ENCODE peak calls at places on chromosomes 6 and 20, in six cellular contexts. One of them, this sample, is unnamed.

GRCh38 chr6:17865243-17865642 is 122.2 kb downstream of the KIF13A start:
- DNase-seq in fibroblast of lung: peak; percentile 60
- DNase-seq in ascending aorta: no peak
- DNase-seq in body of pancreas: peak; percentile 18
- DNase-seq in GM23338: no peak
- DNase-seq in hepatocyte: peak; percentile 35
- DNase-seq in this sample: peak; percentile 40

GRCh38 chr6:138848461-138848860 is 52.6 kb downstream of the ECT2L start:
- DNase-seq in ascending aorta: no peak
- DNase-seq in hepatocyte: no peak
- DNase-seq in GM23338: no peak
- DNase-seq in fibroblast of lung: no peak
- DNase-seq in body of pancreas: no peak
- DNase-seq in this sample: no peak

GRCh38 chr6:118709859-118710350 is 58.5 kb upstream of the CEP85L start:
- DNase-seq in body of pancreas: no peak
- DNase-seq in fibroblast of lung: peak; percentile 95
- DNase-seq in hepatocyte: no peak
- DNase-seq in GM23338: peak; percentile 15
- DNase-seq in ascending aorta: peak; percentile 11
- DNase-seq in this sample: no peak

GRCh38 chr6:153947817-153948447 is 91.1 kb upstream of the OPRM1 start:
- DNase-seq in GM23338: peak; percentile 72
- DNase-seq in ascending aorta: no peak
- DNase-seq in body of pancreas: peak; percentile 29
- DNase-seq in fibroblast of lung: no peak
- DNase-seq in hepatocyte: peak; percentile 60
- DNase-seq in this sample: peak; percentile 55

GRCh38 chr6:38404355-38404754 is 235.4 kb downstream of the BTBD9 start:
- DNase-seq in GM23338: no peak
- DNase-seq in hepatocyte: no peak
- DNase-seq in body of pancreas: no peak
- DNase-seq in fibroblast of lung: peak; percentile 18
- DNase-seq in ascending aorta: no peak
- DNase-seq in this sample: no peak

GRCh38 chr6:42460892-42461291 is 9.2 kb upstream of the TRERF1 start:
- DNase-seq in ascending aorta: no peak
- DNase-seq in hepatocyte: no peak
- DNase-seq in fibroblast of lung: peak; percentile 54
- DNase-seq in body of pancreas: no peak
- DNase-seq in GM23338: no peak
- DNase-seq in this sample: no peak

GRCh38 chr20:52585333-52585732 is 386.8 kb upstream of the TSHZ2 start:
- DNase-seq in hepatocyte: no peak
- DNase-seq in GM23338: no peak
- DNase-seq in ascending aorta: no peak
- DNase-seq in body of pancreas: no peak
- DNase-seq in fibroblast of lung: no peak
- DNase-seq in this sample: no peak

GRCh38 chr6:44453146-44453545 is 65.6 kb downstream of the CDC5L start:
- DNase-seq in ascending aorta: no peak
- DNase-seq in body of pancreas: no peak
- DNase-seq in fibroblast of lung: no peak
- DNase-seq in hepatocyte: no peak
- DNase-seq in GM23338: no peak
- DNase-seq in this sample: no peak

GRCh38 chr6:17703256-17703694 is 3.5 kb downstream of the NUP153 start:
- DNase-seq in fibroblast of lung: peak; percentile 83
- DNase-seq in GM23338: no peak
- DNase-seq in ascending aorta: no peak
- DNase-seq in hepatocyte: peak; percentile 47
- DNase-seq in body of pancreas: no peak
- DNase-seq in this sample: no peak

GRCh38 chr6:18447552-18447951 is 60.4 kb downstream of the RNF144B start:
- DNase-seq in body of pancreas: no peak
- DNase-seq in ascending aorta: no peak
- DNase-seq in hepatocyte: no peak
- DNase-seq in fibroblast of lung: no peak
- DNase-seq in GM23338: no peak
- DNase-seq in this sample: no peak

GRCh38 chr6:100454571-100455229 is 10.0 kb downstream of the SIM1 start:
- DNase-seq in GM23338: peak; percentile 80
- DNase-seq in hepatocyte: no peak
- DNase-seq in fibroblast of lung: no peak
- DNase-seq in body of pancreas: no peak
- DNase-seq in ascending aorta: no peak
- DNase-seq in this sample: no peak

GRCh38 chr6:40425192-40425919 is 161.8 kb downstream of the LRFN2 start:
- DNase-seq in GM23338: no peak
- DNase-seq in body of pancreas: no peak
- DNase-seq in fibroblast of lung: no peak
- DNase-seq in hepatocyte: peak; percentile 29
- DNase-seq in ascending aorta: no peak
- DNase-seq in this sample: no peak

GRCh38 chr20:44069203-44069931 is 117.6 kb downstream of the JPH2 start:
- DNase-seq in body of pancreas: no peak
- DNase-seq in fibroblast of lung: no peak
- DNase-seq in GM23338: no peak
- DNase-seq in hepatocyte: no peak
- DNase-seq in ascending aorta: no peak
- DNase-seq in this sample: peak; percentile 41

GRCh38 chr6:6006428-6007310 is at the start of gene NRN1:
- DNase-seq in fibroblast of lung: no peak
- DNase-seq in body of pancreas: no peak
- DNase-seq in ascending aorta: no peak
- DNase-seq in GM23338: peak; percentile 48
- DNase-seq in hepatocyte: no peak
- DNase-seq in this sample: no peak

GRCh38 chr20:63423751-63424150 is 48.7 kb downstream of the KCNQ2 start:
- DNase-seq in hepatocyte: no peak
- DNase-seq in GM23338: no peak
- DNase-seq in fibroblast of lung: no peak
- DNase-seq in body of pancreas: no peak
- DNase-seq in ascending aorta: no peak
- DNase-seq in this sample: no peak

GRCh38 chr6:52297433-52297832 is 12.9 kb upstream of the MCM3 start:
- DNase-seq in body of pancreas: no peak
- DNase-seq in hepatocyte: no peak
- DNase-seq in fibroblast of lung: peak; percentile 9
- DNase-seq in GM23338: no peak
- DNase-seq in ascending aorta: no peak
- DNase-seq in this sample: no peak

GRCh38 chr6:140546640-140547039 is 1172.2 kb upstream of the CITED2 start:
- DNase-seq in hepatocyte: no peak
- DNase-seq in ascending aorta: no peak
- DNase-seq in body of pancreas: no peak
- DNase-seq in GM23338: no peak
- DNase-seq in fibroblast of lung: peak; percentile 77
- DNase-seq in this sample: no peak

GRCh38 chr6:151209071-151209831 is 30.5 kb upstream of the AKAP12 start:
- DNase-seq in fibroblast of lung: peak; percentile 51
- DNase-seq in hepatocyte: peak; percentile 7
- DNase-seq in body of pancreas: no peak
- DNase-seq in GM23338: no peak
- DNase-seq in ascending aorta: no peak
- DNase-seq in this sample: no peak

GRCh38 chr20:3270051-3270450 is 31.1 kb upstream of the SLC4A11 start:
- DNase-seq in hepatocyte: no peak
- DNase-seq in GM23338: no peak
- DNase-seq in body of pancreas: no peak
- DNase-seq in ascending aorta: no peak
- DNase-seq in fibroblast of lung: no peak
- DNase-seq in this sample: no peak

GRCh38 chr6:33278392-33278741 is 1.4 kb downstream of the B3GALT4 start:
- DNase-seq in body of pancreas: no peak
- DNase-seq in fibroblast of lung: no peak
- DNase-seq in ascending aorta: no peak
- DNase-seq in hepatocyte: no peak
- DNase-seq in GM23338: no peak
- DNase-seq in this sample: no peak

GRCh38 chr6:136609878-136610706 is 59.9 kb upstream of the MAP7 start:
- DNase-seq in GM23338: peak; percentile 27
- DNase-seq in body of pancreas: peak; percentile 26
- DNase-seq in hepatocyte: peak; percentile 69
- DNase-seq in fibroblast of lung: peak; percentile 100
- DNase-seq in ascending aorta: peak; percentile 51
- DNase-seq in this sample: no peak

GRCh38 chr6:116884530-116884929 is 7.5 kb downstream of the RFX6 start:
- DNase-seq in fibroblast of lung: no peak
- DNase-seq in GM23338: no peak
- DNase-seq in hepatocyte: no peak
- DNase-seq in ascending aorta: no peak
- DNase-seq in body of pancreas: no peak
- DNase-seq in this sample: no peak

GRCh38 chr20:20664795-20665194 is 47.6 kb downstream of the RALGAPA2 start:
- DNase-seq in ascending aorta: no peak
- DNase-seq in hepatocyte: peak; percentile 36
- DNase-seq in GM23338: peak; percentile 41
- DNase-seq in body of pancreas: no peak
- DNase-seq in fibroblast of lung: peak; percentile 8
- DNase-seq in this sample: peak; percentile 34

GRCh38 chr20:38987777-38988176 is 25.6 kb downstream of the DHX35 start:
- DNase-seq in fibroblast of lung: no peak
- DNase-seq in ascending aorta: no peak
- DNase-seq in body of pancreas: no peak
- DNase-seq in GM23338: peak; percentile 25
- DNase-seq in hepatocyte: no peak
- DNase-seq in this sample: no peak

GRCh38 chr6:37242429-37243052 is 15.0 kb upstream of the TBC1D22B start:
- DNase-seq in ascending aorta: no peak
- DNase-seq in fibroblast of lung: peak; percentile 100
- DNase-seq in hepatocyte: peak; percentile 84
- DNase-seq in body of pancreas: no peak
- DNase-seq in GM23338: no peak
- DNase-seq in this sample: peak; percentile 42

GRCh38 chr6:14682821-14683220 is 563.0 kb upstream of the JARID2 start:
- DNase-seq in hepatocyte: no peak
- DNase-seq in body of pancreas: no peak
- DNase-seq in GM23338: no peak
- DNase-seq in fibroblast of lung: peak; percentile 83
- DNase-seq in ascending aorta: no peak
- DNase-seq in this sample: no peak

GRCh38 chr20:36624068-36624813 is 18.7 kb downstream of the RAB5IF start:
- DNase-seq in GM23338: peak; percentile 56
- DNase-seq in hepatocyte: no peak
- DNase-seq in body of pancreas: peak; percentile 22
- DNase-seq in fibroblast of lung: no peak
- DNase-seq in ascending aorta: no peak
- DNase-seq in this sample: no peak

GRCh38 chr20:49277786-49278035 is 146 bp downstream of the ZNFX1 start:
- DNase-seq in ascending aorta: no peak
- DNase-seq in hepatocyte: no peak
- DNase-seq in fibroblast of lung: no peak
- DNase-seq in GM23338: no peak
- DNase-seq in body of pancreas: no peak
- DNase-seq in this sample: no peak
- H3K4me1 ChIP-seq in ascending aorta: peaks cover 26% of the 10 kb centered on the region
- H3K4me1 ChIP-seq in hepatocyte: peaks cover 36% of the 10 kb centered on the region
- H3K4me1 ChIP-seq in fibroblast of lung: peaks cover 3% of the 10 kb centered on the region
- H3K4me1 ChIP-seq in GM23338: peaks cover 19% of the 10 kb centered on the region
- H3K4me1 ChIP-seq in body of pancreas: peaks cover 51% of the 10 kb centered on the region
- H3K4me1 ChIP-seq in this sample: peaks cover 38% of the 10 kb centered on the region

GRCh38 chr6:26306248-26306647 is 58.8 kb upstream of the BTN3A2 start:
- DNase-seq in ascending aorta: no peak
- DNase-seq in GM23338: no peak
- DNase-seq in body of pancreas: no peak
- DNase-seq in hepatocyte: no peak
- DNase-seq in fibroblast of lung: no peak
- DNase-seq in this sample: no peak

GRCh38 chr6:26305097-26305841 is 59.7 kb upstream of the BTN3A2 start:
- DNase-seq in hepatocyte: peak; percentile 75
- DNase-seq in ascending aorta: no peak
- DNase-seq in body of pancreas: peak; percentile 45
- DNase-seq in GM23338: peak; percentile 80
- DNase-seq in fibroblast of lung: peak; percentile 87
- DNase-seq in this sample: peak; percentile 48

GRCh38 chr6:26301638-26302037 is 63.4 kb upstream of the BTN3A2 start:
- DNase-seq in body of pancreas: no peak
- DNase-seq in GM23338: no peak
- DNase-seq in hepatocyte: no peak
- DNase-seq in ascending aorta: no peak
- DNase-seq in fibroblast of lung: no peak
- DNase-seq in this sample: no peak

GRCh38 chr6:26302941-26303559 is 61.9 kb upstream of the BTN3A2 start:
- DNase-seq in fibroblast of lung: no peak
- DNase-seq in GM23338: no peak
- DNase-seq in body of pancreas: no peak
- DNase-seq in hepatocyte: no peak
- DNase-seq in ascending aorta: no peak
- DNase-seq in this sample: no peak

DNA sequence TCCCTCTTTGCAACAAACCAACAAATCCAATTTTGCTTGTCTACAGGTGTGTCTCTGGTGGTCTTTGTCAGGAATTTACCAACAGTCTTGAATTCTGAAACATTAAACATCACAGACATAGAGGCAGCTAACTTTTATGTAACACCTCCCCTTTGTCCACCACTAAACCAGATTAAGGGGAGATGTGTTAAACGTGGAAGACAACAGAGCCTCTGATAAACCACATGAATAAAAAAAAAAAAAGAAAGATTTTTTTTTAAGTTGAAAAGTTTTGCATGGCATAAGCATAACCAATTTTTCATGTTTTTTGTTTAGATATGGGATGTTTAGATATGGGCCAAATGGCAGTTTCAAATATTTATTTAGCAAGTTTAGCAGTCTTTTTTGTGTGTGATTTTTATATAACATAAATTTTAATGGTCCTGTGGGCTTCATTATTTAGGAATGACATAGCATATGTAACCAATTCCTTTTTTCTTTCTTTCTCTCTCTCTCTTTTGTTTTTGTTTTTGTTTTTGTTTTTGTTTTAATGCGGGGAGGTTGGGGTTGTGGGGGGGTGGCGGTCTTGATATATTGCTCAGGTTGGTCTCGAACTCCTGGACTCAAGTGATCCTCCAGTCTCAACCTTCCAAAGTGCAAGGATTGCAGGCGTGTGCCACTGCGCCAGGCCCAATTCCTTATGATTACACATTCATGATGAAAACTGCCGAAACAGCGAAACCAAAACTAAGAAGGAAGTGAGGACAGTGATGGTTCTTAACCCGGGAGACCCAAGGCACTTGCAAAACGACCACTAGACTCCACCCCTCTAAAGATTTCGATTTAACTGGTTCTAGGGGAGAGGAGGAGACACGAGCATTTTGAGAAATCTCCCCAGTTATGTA is 60.5 kb upstream of the BTN3A2 start:
- DNase-seq in hepatocyte: peak; percentile 65
- DNase-seq in ascending aorta: no peak
- DNase-seq in fibroblast of lung: peak; percentile 56
- DNase-seq in body of pancreas: no peak
- DNase-seq in GM23338: peak; percentile 60
- DNase-seq in this sample: no peak
- H3K4me3 ChIP-seq in hepatocyte: peak overlapping the region; percentile 46
- H3K4me3 ChIP-seq in ascending aorta: peak overlapping the region; percentile 32
- H3K4me3 ChIP-seq in fibroblast of lung: peak overlapping the region; percentile 64
- H3K4me3 ChIP-seq in body of pancreas: no peak overlapping the region
- H3K4me3 ChIP-seq in GM23338: peak overlapping the region; percentile 64
- H3K4me3 ChIP-seq in this sample: no peak overlapping the region

GRCh38 chr6:107114872-107115694 is at the start of gene BEND3:
- DNase-seq in GM23338: peak; percentile 69
- DNase-seq in body of pancreas: peak; percentile 40
- DNase-seq in hepatocyte: peak; percentile 61
- DNase-seq in ascending aorta: no peak
- DNase-seq in fibroblast of lung: no peak
- DNase-seq in this sample: peak; percentile 42
- TF ChIP-seq CTCF in GM23338: no peak
- TF ChIP-seq CTCF in body of pancreas: no peak
- TF ChIP-seq CTCF in hepatocyte: no peak
- TF ChIP-seq CTCF in ascending aorta: no peak
- TF ChIP-seq CTCF in fibroblast of lung: no peak
- TF ChIP-seq CTCF in this sample: no peak

GRCh38 chr6:16129623-16130243 is 847 bp downstream of the MYLIP start:
- DNase-seq in GM23338: peak; percentile 36
- DNase-seq in ascending aorta: no peak
- DNase-seq in hepatocyte: no peak
- DNase-seq in body of pancreas: peak; percentile 41
- DNase-seq in fibroblast of lung: peak; percentile 9
- DNase-seq in this sample: no peak
- H3K4me1 ChIP-seq in GM23338: peaks cover 35% of the 10 kb centered on the region
- H3K4me1 ChIP-seq in ascending aorta: peaks cover 25% of the 10 kb centered on the region
- H3K4me1 ChIP-seq in hepatocyte: peaks cover 31% of the 10 kb centered on the region
- H3K4me1 ChIP-seq in body of pancreas: peaks cover 40% of the 10 kb centered on the region
- H3K4me1 ChIP-seq in fibroblast of lung: peaks cover 5% of the 10 kb centered on the region
- H3K4me1 ChIP-seq in this sample: peaks cover 26% of the 10 kb centered on the region